ENCODE peak calls at places on chromosomes 11 and 22, in seven cellular contexts. One of them, this sample, is unnamed.

GRCh38 chr11:65806972-65807371 is 20.1 kb downstream of the OVOL1 start:
- DNase-seq in trophoblast cell: no peak
- DNase-seq in IMR-90: no peak
- DNase-seq in H1: no peak
- DNase-seq in neuronal stem cell: no peak
- DNase-seq in mesendoderm: no peak
- DNase-seq in mesenchymal stem cell: no peak
- DNase-seq in this sample: no peak

GRCh38 chr11:97871816-97872215 is 1148.9 kb upstream of the CNTN5 start:
- DNase-seq in trophoblast cell: no peak
- DNase-seq in IMR-90: no peak
- DNase-seq in H1: no peak
- DNase-seq in neuronal stem cell: no peak
- DNase-seq in mesendoderm: no peak
- DNase-seq in mesenchymal stem cell: no peak
- DNase-seq in this sample: no peak

GRCh38 chr11:993632-994167 is 42.8 kb downstream of the MUC6 start:
- DNase-seq in trophoblast cell: no peak
- DNase-seq in IMR-90: no peak
- DNase-seq in H1: no peak
- DNase-seq in neuronal stem cell: no peak
- DNase-seq in mesendoderm: no peak
- DNase-seq in mesenchymal stem cell: no peak
- DNase-seq in this sample: no peak

GRCh38 chr11:88623536-88623935 is 286.0 kb upstream of the CTSC start:
- DNase-seq in trophoblast cell: peak
- DNase-seq in IMR-90: peak
- DNase-seq in H1: no peak
- DNase-seq in neuronal stem cell: no peak
- DNase-seq in mesendoderm: peak
- DNase-seq in mesenchymal stem cell: no peak
- DNase-seq in this sample: no peak

GRCh38 chr11:92687724-92688123 is 281.7 kb upstream of the MTNR1B start:
- DNase-seq in trophoblast cell: peak
- DNase-seq in IMR-90: no peak
- DNase-seq in H1: no peak
- DNase-seq in neuronal stem cell: no peak
- DNase-seq in mesendoderm: peak
- DNase-seq in mesenchymal stem cell: no peak
- DNase-seq in this sample: no peak

GRCh38 chr11:8100605-8101004 is 19.6 kb downstream of the TUB start:
- DNase-seq in trophoblast cell: no peak
- DNase-seq in IMR-90: no peak
- DNase-seq in H1: no peak
- DNase-seq in neuronal stem cell: no peak
- DNase-seq in mesendoderm: no peak
- DNase-seq in mesenchymal stem cell: no peak
- DNase-seq in this sample: no peak

GRCh38 chr11:132402056-132402684 is 1031.8 kb downstream of the NTM start:
- DNase-seq in trophoblast cell: no peak
- DNase-seq in IMR-90: peak
- DNase-seq in H1: peak
- DNase-seq in neuronal stem cell: peak
- DNase-seq in mesendoderm: peak
- DNase-seq in mesenchymal stem cell: peak
- DNase-seq in this sample: peak

GRCh38 chr22:22799561-22799960 is 88.1 kb upstream of the IGLL5 start:
- DNase-seq in trophoblast cell: no peak
- DNase-seq in IMR-90: no peak
- DNase-seq in H1: peak
- DNase-seq in neuronal stem cell: no peak
- DNase-seq in mesendoderm: no peak
- DNase-seq in mesenchymal stem cell: no peak
- DNase-seq in this sample: no peak

GRCh38 chr22:21681566-21682370 is 16.0 kb downstream of the PPIL2 start:
- DNase-seq in trophoblast cell: no peak
- DNase-seq in IMR-90: no peak
- DNase-seq in H1: no peak
- DNase-seq in neuronal stem cell: no peak
- DNase-seq in mesendoderm: no peak
- DNase-seq in mesenchymal stem cell: no peak
- DNase-seq in this sample: no peak

GRCh38 chr11:59918987-59919589 is 19.1 kb upstream of the OOSP1 start:
- DNase-seq in trophoblast cell: peak
- DNase-seq in IMR-90: peak
- DNase-seq in H1: peak
- DNase-seq in neuronal stem cell: peak
- DNase-seq in mesendoderm: peak
- DNase-seq in mesenchymal stem cell: peak
- DNase-seq in this sample: no peak

GRCh38 chr22:41340357-41340756 is 39.0 kb downstream of the ZC3H7B start:
- DNase-seq in trophoblast cell: no peak
- DNase-seq in IMR-90: no peak
- DNase-seq in H1: no peak
- DNase-seq in neuronal stem cell: no peak
- DNase-seq in mesendoderm: no peak
- DNase-seq in mesenchymal stem cell: no peak
- DNase-seq in this sample: no peak

GRCh38 chr22:41341990-41342389 is 39.8 kb upstream of the TEF start:
- DNase-seq in trophoblast cell: no peak
- DNase-seq in IMR-90: peak
- DNase-seq in H1: no peak
- DNase-seq in neuronal stem cell: no peak
- DNase-seq in mesendoderm: no peak
- DNase-seq in mesenchymal stem cell: peak
- DNase-seq in this sample: no peak

GRCh38 chr22:41341012-41341411 is 39.7 kb downstream of the ZC3H7B start:
- DNase-seq in trophoblast cell: no peak
- DNase-seq in IMR-90: no peak
- DNase-seq in H1: no peak
- DNase-seq in neuronal stem cell: no peak
- DNase-seq in mesendoderm: no peak
- DNase-seq in mesenchymal stem cell: no peak
- DNase-seq in this sample: no peak

GRCh38 chr22:41339823-41340222 is 38.5 kb downstream of the ZC3H7B start:
- DNase-seq in trophoblast cell: no peak
- DNase-seq in IMR-90: no peak
- DNase-seq in H1: no peak
- DNase-seq in neuronal stem cell: no peak
- DNase-seq in mesendoderm: no peak
- DNase-seq in mesenchymal stem cell: no peak
- DNase-seq in this sample: no peak

GRCh38 chr22:41338614-41339212 is 37.4 kb downstream of the ZC3H7B start:
- DNase-seq in trophoblast cell: no peak
- DNase-seq in IMR-90: no peak
- DNase-seq in H1: no peak
- DNase-seq in neuronal stem cell: no peak
- DNase-seq in mesendoderm: no peak
- DNase-seq in mesenchymal stem cell: no peak
- DNase-seq in this sample: no peak
- H3K4ac ChIP-seq in trophoblast cell: no peak
- H3K4ac ChIP-seq in IMR-90: no peak
- H3K4ac ChIP-seq in H1: no peak
- H3K4ac ChIP-seq in neuronal stem cell: no peak
- H3K4ac ChIP-seq in mesendoderm: no peak
- H3K4ac ChIP-seq in mesenchymal stem cell: no peak
- H3K4ac ChIP-seq in this sample: no peak

GRCh38 chr22:43533131-43533530 is 121.3 kb downstream of the MPPED1 start:
- DNase-seq in trophoblast cell: no peak
- DNase-seq in IMR-90: no peak
- DNase-seq in H1: no peak
- DNase-seq in neuronal stem cell: no peak
- DNase-seq in mesendoderm: no peak
- DNase-seq in mesenchymal stem cell: no peak
- DNase-seq in this sample: no peak

GRCh38 chr22:43531651-43532050 is 119.8 kb downstream of the MPPED1 start:
- DNase-seq in trophoblast cell: no peak
- DNase-seq in IMR-90: no peak
- DNase-seq in H1: no peak
- DNase-seq in neuronal stem cell: no peak
- DNase-seq in mesendoderm: no peak
- DNase-seq in mesenchymal stem cell: no peak
- DNase-seq in this sample: no peak

GRCh38 chr22:43530864-43531201 is 119.0 kb downstream of the MPPED1 start:
- DNase-seq in trophoblast cell: no peak
- DNase-seq in IMR-90: no peak
- DNase-seq in H1: no peak
- DNase-seq in neuronal stem cell: no peak
- DNase-seq in mesendoderm: peak
- DNase-seq in mesenchymal stem cell: no peak
- DNase-seq in this sample: no peak

GRCh38 chr22:43533656-43534428 is 122.0 kb downstream of the MPPED1 start:
- DNase-seq in trophoblast cell: no peak
- DNase-seq in IMR-90: no peak
- DNase-seq in H1: no peak
- DNase-seq in neuronal stem cell: no peak
- DNase-seq in mesendoderm: no peak
- DNase-seq in mesenchymal stem cell: no peak
- DNase-seq in this sample: no peak

GRCh38 chr22:43532301-43533050 is 120.7 kb downstream of the MPPED1 start:
- DNase-seq in trophoblast cell: no peak
- DNase-seq in IMR-90: no peak
- DNase-seq in H1: no peak
- DNase-seq in neuronal stem cell: no peak
- DNase-seq in mesendoderm: no peak
- DNase-seq in mesenchymal stem cell: no peak
- DNase-seq in this sample: no peak
- H3K23ac ChIP-seq in trophoblast cell: no peak
- H3K23ac ChIP-seq in IMR-90: no peak
- H3K23ac ChIP-seq in H1: no peak
- H3K23ac ChIP-seq in neuronal stem cell: no peak
- H3K23ac ChIP-seq in mesendoderm: no peak
- H3K23ac ChIP-seq in mesenchymal stem cell: no peak
- H3K23ac ChIP-seq in this sample: no peak

DNA sequence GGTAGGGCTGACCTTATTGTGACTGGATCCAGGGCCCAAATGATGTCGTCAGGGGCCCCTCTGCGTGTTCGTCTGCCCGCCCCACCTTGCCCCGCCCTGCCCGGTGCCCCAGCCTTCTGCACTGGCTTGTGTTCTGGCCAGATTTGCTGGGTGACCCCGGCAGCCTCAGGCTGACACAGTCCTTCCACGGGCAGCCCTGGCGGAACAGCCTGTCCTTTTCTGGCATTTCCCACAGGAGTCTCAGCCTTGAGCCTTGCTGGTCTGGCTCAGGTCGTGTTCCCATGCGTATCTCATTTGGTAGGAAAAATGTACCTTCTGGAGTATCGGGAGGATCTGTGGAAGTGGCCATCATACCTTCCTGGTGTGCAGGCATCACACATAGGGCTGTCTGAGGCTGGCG is 31.0 kb downstream of the IGHMBP2 start:
- DNase-seq in trophoblast cell: no peak
- DNase-seq in IMR-90: no peak
- DNase-seq in H1: no peak
- DNase-seq in neuronal stem cell: no peak
- DNase-seq in mesendoderm: no peak
- DNase-seq in mesenchymal stem cell: no peak
- DNase-seq in this sample: no peak
- H3K4ac ChIP-seq in trophoblast cell: no peak
- H3K4ac ChIP-seq in IMR-90: no peak
- H3K4ac ChIP-seq in H1: no peak
- H3K4ac ChIP-seq in neuronal stem cell: no peak
- H3K4ac ChIP-seq in mesendoderm: no peak
- H3K4ac ChIP-seq in mesenchymal stem cell: no peak
- H3K4ac ChIP-seq in this sample: no peak

GRCh38 chr11:14502039-14502438 is 2.4 kb upstream of the COPB1 start:
- DNase-seq in trophoblast cell: no peak
- DNase-seq in IMR-90: no peak
- DNase-seq in H1: no peak
- DNase-seq in neuronal stem cell: no peak
- DNase-seq in mesendoderm: no peak
- DNase-seq in mesenchymal stem cell: no peak
- DNase-seq in this sample: no peak

GRCh38 chr11:14506532-14506931 is 6.9 kb upstream of the COPB1 start:
- DNase-seq in trophoblast cell: no peak
- DNase-seq in IMR-90: peak
- DNase-seq in H1: no peak
- DNase-seq in neuronal stem cell: no peak
- DNase-seq in mesendoderm: no peak
- DNase-seq in mesenchymal stem cell: peak
- DNase-seq in this sample: no peak

GRCh38 chr11:14500181-14500651 is 605 bp upstream of the COPB1 start:
- DNase-seq in trophoblast cell: peak
- DNase-seq in IMR-90: peak
- DNase-seq in H1: no peak
- DNase-seq in neuronal stem cell: peak
- DNase-seq in mesendoderm: peak
- DNase-seq in mesenchymal stem cell: peak
- DNase-seq in this sample: no peak

GRCh38 chr11:14499560-14500180 is at the start of gene COPB1:
- DNase-seq in trophoblast cell: peak
- DNase-seq in IMR-90: peak
- DNase-seq in H1: peak
- DNase-seq in neuronal stem cell: peak
- DNase-seq in mesendoderm: peak
- DNase-seq in mesenchymal stem cell: peak
- DNase-seq in this sample: peak

DNA sequence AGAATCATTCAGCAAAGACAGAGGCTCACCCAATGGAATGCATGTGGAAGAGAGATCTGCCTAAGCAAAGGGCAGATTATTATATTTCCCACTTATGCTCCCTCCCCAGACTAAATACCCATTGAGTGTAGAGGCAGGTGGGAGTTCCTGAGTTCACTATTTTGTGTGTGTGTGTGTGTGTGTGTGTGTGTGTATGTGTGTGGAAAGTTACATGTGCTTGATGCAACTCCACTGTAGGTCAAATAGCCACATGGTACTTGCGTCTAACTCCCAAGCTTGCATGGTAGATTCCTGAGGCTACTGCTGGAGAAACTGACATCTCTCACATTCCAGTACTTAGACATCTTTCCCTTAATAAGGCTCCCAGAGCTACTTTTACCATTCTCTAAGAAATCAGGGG is 3.4 kb upstream of the COPB1 start:
- DNase-seq in trophoblast cell: no peak
- DNase-seq in IMR-90: peak
- DNase-seq in H1: no peak
- DNase-seq in neuronal stem cell: no peak
- DNase-seq in mesendoderm: peak
- DNase-seq in mesenchymal stem cell: no peak
- DNase-seq in this sample: no peak
- H3K23ac ChIP-seq in trophoblast cell: no peak
- H3K23ac ChIP-seq in IMR-90: no peak
- H3K23ac ChIP-seq in H1: no peak
- H3K23ac ChIP-seq in neuronal stem cell: no peak
- H3K23ac ChIP-seq in mesendoderm: no peak
- H3K23ac ChIP-seq in mesenchymal stem cell: no peak
- H3K23ac ChIP-seq in this sample: no peak

DNA sequence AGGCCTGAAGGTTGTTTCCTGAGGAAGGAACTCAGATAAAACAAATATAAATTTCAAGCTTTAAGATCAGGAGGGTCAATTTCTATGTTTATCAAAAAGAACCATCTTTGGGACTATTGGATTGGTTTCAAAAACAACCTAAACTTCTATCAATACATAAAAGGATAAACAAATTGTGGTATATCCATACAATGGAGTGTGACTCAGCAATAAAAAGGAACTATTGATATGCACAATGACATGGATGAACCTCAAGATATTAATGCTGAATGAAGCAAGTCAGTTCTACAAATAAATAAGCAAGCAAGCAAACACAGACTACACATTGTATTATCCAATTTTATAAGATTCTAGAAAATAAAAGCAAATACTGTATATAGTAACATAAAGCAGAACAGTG is 11.1 kb upstream of the CLPB start:
- DNase-seq in trophoblast cell: no peak
- DNase-seq in IMR-90: no peak
- DNase-seq in H1: no peak
- DNase-seq in neuronal stem cell: no peak
- DNase-seq in mesendoderm: no peak
- DNase-seq in mesenchymal stem cell: no peak
- DNase-seq in this sample: no peak
- H3K4ac ChIP-seq in trophoblast cell: no peak
- H3K4ac ChIP-seq in IMR-90: no peak
- H3K4ac ChIP-seq in H1: no peak
- H3K4ac ChIP-seq in neuronal stem cell: no peak
- H3K4ac ChIP-seq in mesendoderm: no peak
- H3K4ac ChIP-seq in mesenchymal stem cell: no peak
- H3K4ac ChIP-seq in this sample: no peak

This sample was measured in H9.